ENCODE peak calls at places on chromosomes 16 and 17, in eight cellular contexts. D, R, J, G, M, E, U and Z are unnamed samples.

GRCh38 chr16:31106509-31107464 is 1.4 kb upstream of the BCKDK start:
- DNase-seq in J (no peak), R (no peak), M (no peak), U (no peak), G (no peak), D (no peak), E (no peak), Z (no peak)

GRCh38 chr17:46109603-46110189 is 83.5 kb downstream of the KANSL1 start:
- DNase-seq in G (no peak), E (no peak), R (no peak), D (no peak), M (no peak), J (no peak), U (no peak), Z (no peak)

GRCh38 chr16:88478115-88478514 is 25.0 kb downstream of the ZFPM1 start:
- DNase-seq in U (no peak), G (peak; percentile 54), J (no peak), M (no peak), E (no peak), R (no peak), D (no peak), Z (no peak)

GRCh38 chr17:14302421-14303099 is 1.7 kb downstream of the HS3ST3B1 start:
- DNase-seq in R (peak; percentile 63), D (peak; percentile 46), U (peak; percentile 88), G (peak; percentile 84), J (peak; percentile 46), M (no peak), E (peak; percentile 86), Z (no peak)

GRCh38 chr17:49434821-49435581 is 20.3 kb upstream of the PHB1 start:
- DNase-seq in D (peak; percentile 42), G (peak; percentile 44), U (peak; percentile 43), R (peak; percentile 14), E (no peak), M (no peak), J (no peak), Z (no peak)

GRCh38 chr16:78689031-78689430 is 589.6 kb downstream of the WWOX start:
- DNase-seq in D (no peak), R (no peak), E (no peak), U (no peak), J (no peak), M (no peak), G (no peak), Z (no peak)

GRCh38 chr17:44541884-44542581 is 15.3 kb upstream of the FZD2 start:
- DNase-seq in D (no peak), R (no peak), M (no peak), J (no peak), E (no peak), U (no peak), G (no peak), Z (no peak)

GRCh38 chr16:57607676-57608461 is 20.6 kb upstream of the ADGRG1 start:
- DNase-seq in U (no peak), E (peak; percentile 24), J (no peak), D (no peak), M (no peak), G (no peak), R (no peak), Z (no peak)

GRCh38 chr17:37062036-37062435 is 113.3 kb downstream of the AATF start:
- DNase-seq in G (no peak), R (no peak), J (no peak), D (no peak), U (no peak), M (no peak), E (no peak), Z (no peak)

GRCh38 chr17:81909966-81910839 is 996 bp downstream of the PCYT2 start:
- DNase-seq in J (no peak), G (no peak), M (no peak), D (no peak), E (peak; percentile 68), U (no peak), R (no peak), Z (no peak)

GRCh38 chr17:14942511-14943185 is 322.5 kb downstream of the PMP22 start:
- DNase-seq in M (no peak), D (no peak), U (no peak), R (no peak), G (no peak), J (no peak), E (no peak), Z (no peak)

GRCh38 chr17:4176803-4177472 is 33.9 kb downstream of the CYB5D2 start:
- DNase-seq in J (no peak), G (no peak), D (no peak), M (no peak), R (no peak), E (no peak), U (no peak), Z (no peak)

GRCh38 chr16:69662901-69663300 is 63.5 kb downstream of the NQO1 start:
- DNase-seq in U (no peak), D (peak; percentile 52), E (no peak), R (no peak), J (no peak), G (no peak), M (no peak), Z (no peak)

GRCh38 chr17:55730808-55731207 is 8.1 kb upstream of the TMEM100 start:
- DNase-seq in U (no peak), J (no peak), E (peak; percentile 59), M (no peak), D (peak; percentile 15), G (no peak), R (no peak), Z (no peak)

GRCh38 chr17:45675012-45675411 is 109.1 kb upstream of the CRHR1 start:
- DNase-seq in R (no peak), E (no peak), M (no peak), G (no peak), D (no peak), U (no peak), J (no peak), Z (no peak)

GRCh38 chr16:77090062-77090461 is 100.9 kb upstream of the MON1B start:
- DNase-seq in U (no peak), G (no peak), J (no peak), E (no peak), D (no peak), R (peak; percentile 10), M (no peak), Z (no peak)

GRCh38 chr17:55238931-55239297 is 25.8 kb upstream of the HLF start:
- DNase-seq in R (no peak), E (no peak), J (no peak), G (no peak), D (no peak), M (no peak), U (peak; percentile 44), Z (no peak)

DNA sequence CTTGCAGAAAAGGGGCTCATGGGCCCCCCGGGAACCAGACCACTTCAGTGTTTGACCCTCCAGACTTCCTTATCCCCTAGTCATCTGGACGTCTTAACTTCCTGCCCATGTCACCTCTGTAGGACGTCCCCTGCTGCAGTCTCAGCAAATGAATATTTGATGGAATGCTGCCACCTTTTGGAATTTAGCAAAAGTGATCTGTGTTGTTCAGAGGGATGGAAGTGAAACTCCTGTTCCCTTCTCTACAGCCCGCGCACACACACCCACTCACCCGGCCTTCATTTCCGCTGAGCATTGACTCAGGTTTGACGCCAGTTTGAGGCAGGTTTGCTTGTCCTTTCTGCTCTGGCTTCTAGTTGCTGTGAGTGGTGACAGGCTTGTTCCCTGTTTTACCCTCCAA is 507.2 kb upstream of the EEF2KMT start:
- DNase-seq in G (no peak), M (no peak), U (no peak), R (no peak), J (no peak), E (no peak), D (no peak), Z (no peak)
- TF ChIP-seq CTCF in G (no peak), M (no peak), U (no peak), R (no peak), J (no peak), E (no peak), D (no peak), Z (peak; percentile 41)

DNA sequence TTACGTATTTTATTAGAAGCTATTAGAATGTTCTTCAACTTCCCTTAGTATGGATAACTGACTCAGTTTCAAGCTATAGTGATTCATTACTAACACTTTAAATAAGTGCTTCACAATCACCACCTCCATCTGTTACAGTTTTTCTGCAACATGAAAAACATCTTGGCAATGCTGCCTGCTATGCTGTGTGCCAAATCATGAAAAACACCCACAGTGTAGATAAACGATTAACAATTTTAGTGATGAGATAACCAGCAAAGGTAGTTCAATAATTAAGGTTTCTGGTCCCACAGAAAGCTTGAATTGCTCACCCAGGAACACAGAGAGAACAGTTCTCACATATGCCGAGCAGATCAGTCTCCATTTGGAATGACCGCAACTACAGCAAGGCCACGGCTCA is 51.4 kb upstream of the SLC25A19 start:
- DNase-seq in D (no peak), M (no peak), G (no peak), J (no peak), U (no peak), R (peak; percentile 49), E (no peak), Z (no peak)
- H3K4me1 ChIP-seq in D (no peaks in the 10 kb centered on the region), M (peaks cover 85% of the 10 kb centered on the region), G (peaks cover 86% of the 10 kb centered on the region), J (peaks cover 68% of the 10 kb centered on the region), U (peaks cover 7% of the 10 kb centered on the region), R (peaks cover 3% of the 10 kb centered on the region), E (peaks cover 40% of the 10 kb centered on the region), Z (peaks cover 8% of the 10 kb centered on the region)

GRCh38 chr17:5220074-5220473 is 14.6 kb downstream of the SCIMP start:
- DNase-seq in U (peak; percentile 66), D (no peak), M (no peak), E (no peak), R (no peak), J (no peak), G (no peak), Z (no peak)

DNA sequence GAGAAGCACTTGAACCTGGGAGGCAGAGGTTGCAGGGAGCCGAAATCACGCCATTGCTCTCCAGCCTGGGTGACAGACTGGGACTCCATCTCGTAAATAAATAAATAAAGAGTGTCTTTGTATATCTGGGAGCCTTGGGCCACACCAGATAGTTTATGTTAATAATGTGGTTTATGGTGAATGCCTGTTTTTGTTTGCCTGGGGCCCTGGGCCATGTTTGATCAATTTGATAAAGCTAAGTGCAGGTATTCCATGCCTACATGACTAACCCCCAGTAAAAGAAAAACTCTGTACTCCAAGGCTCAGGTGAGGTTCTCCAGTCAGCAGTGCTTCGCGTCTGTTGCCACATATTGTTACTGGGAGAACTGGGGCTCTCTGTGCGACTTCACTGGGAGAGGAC is 15.1 kb downstream of the SCIMP start:
- DNase-seq in J (no peak), R (no peak), U (no peak), G (no peak), M (no peak), D (no peak), E (no peak), Z (no peak)
- H3K4me3 ChIP-seq in J (no peak overlapping the region), R (no peak overlapping the region), U (no peak overlapping the region), G (no peak overlapping the region), M (no peak overlapping the region), D (no peak overlapping the region), E (no peak overlapping the region), Z (no peak overlapping the region)

DNA sequence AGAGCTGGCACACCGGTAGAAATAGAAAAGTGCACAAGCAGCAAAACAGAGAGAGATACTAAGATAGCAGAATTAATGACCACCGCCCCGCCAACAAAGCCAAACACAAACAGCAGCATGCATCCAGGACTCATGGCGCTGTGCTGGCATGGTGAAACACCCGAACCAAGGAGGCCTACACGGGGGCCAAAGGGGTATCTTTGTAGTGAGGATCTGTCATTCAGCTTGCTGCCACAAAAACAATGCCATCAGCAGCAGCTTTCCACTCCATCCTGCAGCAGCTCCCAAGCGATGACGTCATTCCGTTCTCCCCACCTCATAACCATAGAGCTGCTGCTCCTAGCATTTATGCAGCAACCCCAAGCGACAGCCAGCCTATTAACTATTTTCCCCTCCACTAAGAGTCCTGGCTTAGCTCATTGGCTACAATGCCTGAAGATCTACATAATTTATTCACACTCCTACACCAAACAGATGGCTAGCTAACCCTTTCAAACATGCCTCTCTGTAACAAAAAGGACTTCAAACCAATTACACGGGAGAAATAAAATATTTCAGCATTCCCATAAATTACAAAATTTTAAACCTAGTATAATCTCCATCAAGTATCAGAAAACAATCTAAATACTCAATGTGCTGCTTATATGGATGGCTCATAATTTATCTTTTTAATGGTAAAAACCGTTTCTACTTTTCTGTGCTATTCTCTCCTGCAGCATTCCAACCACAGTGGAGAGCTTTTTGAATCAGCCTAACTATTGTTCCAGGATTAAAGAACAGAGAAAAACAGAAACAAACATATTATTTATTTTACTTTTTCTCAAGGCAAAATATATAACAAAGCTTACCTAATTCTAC is 73.9 kb downstream of the SPAG9 start:
- DNase-seq in G (no peak), R (peak; percentile 97), J (peak; percentile 63), E (peak; percentile 91), D (peak; percentile 72), M (no peak), U (peak; percentile 88), Z (no peak)
- TF ChIP-seq CTCF in G (no peak), R (no peak), J (no peak), E (no peak), D (no peak), M (no peak), U (no peak), Z (no peak)